ENCODE peak calls at places on chromosomes 6 and 20, in four cellular contexts. G, J, E and M are unnamed samples. For H3K4me1, the result is how much of the 10 kb centered on the place peaks cover.

GRCh38 chr20:20535051-20535450 is 167.1 kb downstream of the INSM1 start:
- DNase-seq in G (no peak), J (no peak), E (no peak), M (no peak)

GRCh38 chr6:132614554-132614953 is 9.5 kb downstream of the TAAR2 start:
- DNase-seq in G (no peak), J (no peak), E (no peak), M (no peak)

GRCh38 chr6:134379086-134379485 is 61.2 kb upstream of the SGK1 start:
- DNase-seq in G (no peak), J (no peak), E (no peak), M (no peak)

GRCh38 chr20:44174996-44175766 is 11.8 kb downstream of the JPH2 start:
- DNase-seq in G (no peak), J (no peak), E (no peak), M (no peak)

GRCh38 chr20:41171736-41172295 is 34.5 kb downstream of the PLCG1 start:
- DNase-seq in G (no peak), J (no peak), E (no peak), M (no peak)

GRCh38 chr6:163579880-163580295 is 165.4 kb downstream of the QKI start:
- DNase-seq in G (no peak), J (no peak), E (peak), M (no peak)

GRCh38 chr6:164502838-164503237 is 806.6 kb downstream of the C6orf118 start:
- DNase-seq in G (no peak), J (no peak), E (peak), M (no peak)

GRCh38 chr6:70221025-70221714 is 81.7 kb downstream of the COL9A1 start:
- DNase-seq in G (no peak), J (no peak), E (peak), M (peak)

GRCh38 chr20:41738584-41739193 is 120.5 kb upstream of the CHD6 start:
- DNase-seq in G (no peak), J (no peak), E (peak), M (peak)

GRCh38 chr6:158086706-158087518 is 81.2 kb downstream of the SERAC1 start:
- DNase-seq in G (no peak), J (no peak), E (no peak), M (no peak)

GRCh38 chr6:144957236-144957937 is 672.3 kb downstream of the UTRN start:
- DNase-seq in G (no peak), J (no peak), E (no peak), M (no peak)

GRCh38 chr6:100565439-100566104 is 100.9 kb upstream of the SIM1 start:
- DNase-seq in G (no peak), J (no peak), E (no peak), M (no peak)

GRCh38 chr20:44460795-44461141 is 14.9 kb upstream of the TTPAL start:
- DNase-seq in G (no peak), J (no peak), E (peak), M (peak)

DNA sequence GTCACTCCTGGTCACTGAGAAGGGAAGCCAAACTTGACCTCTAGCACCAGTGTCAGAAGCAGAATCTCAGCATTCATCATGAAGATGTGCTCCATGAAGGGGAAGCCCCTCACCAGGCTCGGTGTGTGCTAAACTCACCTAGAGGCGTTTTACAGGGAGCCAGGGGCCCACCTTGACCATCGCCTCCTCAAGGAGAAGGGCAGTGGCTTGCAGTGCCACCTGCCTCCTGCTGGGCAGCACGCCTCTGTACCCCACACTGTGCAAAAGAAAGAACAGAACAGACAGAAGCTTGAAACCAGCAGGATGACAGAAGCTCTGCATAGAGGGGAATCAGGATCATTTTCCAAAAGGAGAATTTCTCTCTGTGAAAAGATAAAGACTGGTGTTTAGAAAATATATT is 39.7 kb downstream of the NOX3 start:
- DNase-seq in G (no peak), J (no peak), E (no peak), M (no peak)
- H3K27ac ChIP-seq in G (no peak), J (no peak), E (no peak), M (no peak)

GRCh38 chr6:4320860-4321259 is 185.5 kb upstream of the ECI2 start:
- DNase-seq in G (no peak), J (no peak), E (no peak), M (peak)
- H3K4me1 ChIP-seq in G (under half), J (under half), E (under half), M (half or more)

DNA sequence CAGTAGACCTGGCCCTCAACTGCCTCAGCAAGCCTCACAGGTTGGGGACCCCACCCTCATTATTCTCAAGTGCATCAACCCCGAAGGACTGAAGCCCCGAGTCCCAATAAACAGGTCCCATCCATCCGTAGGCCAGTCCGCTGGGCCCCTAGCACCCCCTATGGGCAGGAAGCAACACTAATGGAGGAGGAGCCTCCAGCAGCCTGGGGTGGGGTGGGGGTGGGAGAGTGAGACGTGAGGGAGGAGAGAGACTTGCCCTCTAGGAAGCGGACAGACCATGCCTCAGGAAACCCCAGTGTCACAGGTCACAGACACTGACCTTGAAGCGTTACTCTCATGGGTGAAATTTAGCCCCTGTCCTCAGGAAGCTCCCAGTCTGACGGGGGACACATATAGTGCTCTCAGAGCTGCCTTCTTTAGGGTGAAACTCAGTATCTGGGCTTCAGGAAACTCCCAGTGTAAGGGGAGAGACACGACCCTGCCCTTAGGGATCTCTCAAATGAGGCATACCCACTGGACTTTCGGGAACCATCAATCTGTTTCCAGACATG is 125.9 kb downstream of the MRPL14 start:
- DNase-seq in G (no peak), J (no peak), E (peak), M (peak)
- TF ChIP-seq CTCF in G (no peak), J (no peak), E (peak), M (peak)

DNA sequence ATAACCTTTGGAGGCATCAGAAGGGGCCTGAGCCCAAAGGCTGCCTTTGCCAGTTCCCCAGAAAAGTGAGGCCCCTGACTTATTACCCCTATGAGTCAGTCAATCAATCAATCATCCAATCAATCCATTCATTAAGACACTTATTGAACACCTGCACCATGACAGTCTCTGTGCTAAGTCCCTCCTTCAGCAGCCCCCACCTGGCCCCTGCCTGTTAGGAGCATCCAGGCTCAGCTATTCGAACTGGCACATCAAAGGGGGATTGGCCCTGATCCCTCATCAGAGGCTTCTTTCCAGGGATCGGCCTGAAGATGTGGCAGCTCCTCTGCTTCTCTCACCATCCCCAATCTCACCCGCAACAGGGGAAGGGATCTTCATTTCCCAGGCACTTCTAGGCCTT is 27.7 kb upstream of the VEGFA start:
- DNase-seq in G (no peak), J (no peak), E (no peak), M (no peak)
- H3K27ac ChIP-seq in G (no peak), J (no peak), E (no peak), M (no peak)

DNA sequence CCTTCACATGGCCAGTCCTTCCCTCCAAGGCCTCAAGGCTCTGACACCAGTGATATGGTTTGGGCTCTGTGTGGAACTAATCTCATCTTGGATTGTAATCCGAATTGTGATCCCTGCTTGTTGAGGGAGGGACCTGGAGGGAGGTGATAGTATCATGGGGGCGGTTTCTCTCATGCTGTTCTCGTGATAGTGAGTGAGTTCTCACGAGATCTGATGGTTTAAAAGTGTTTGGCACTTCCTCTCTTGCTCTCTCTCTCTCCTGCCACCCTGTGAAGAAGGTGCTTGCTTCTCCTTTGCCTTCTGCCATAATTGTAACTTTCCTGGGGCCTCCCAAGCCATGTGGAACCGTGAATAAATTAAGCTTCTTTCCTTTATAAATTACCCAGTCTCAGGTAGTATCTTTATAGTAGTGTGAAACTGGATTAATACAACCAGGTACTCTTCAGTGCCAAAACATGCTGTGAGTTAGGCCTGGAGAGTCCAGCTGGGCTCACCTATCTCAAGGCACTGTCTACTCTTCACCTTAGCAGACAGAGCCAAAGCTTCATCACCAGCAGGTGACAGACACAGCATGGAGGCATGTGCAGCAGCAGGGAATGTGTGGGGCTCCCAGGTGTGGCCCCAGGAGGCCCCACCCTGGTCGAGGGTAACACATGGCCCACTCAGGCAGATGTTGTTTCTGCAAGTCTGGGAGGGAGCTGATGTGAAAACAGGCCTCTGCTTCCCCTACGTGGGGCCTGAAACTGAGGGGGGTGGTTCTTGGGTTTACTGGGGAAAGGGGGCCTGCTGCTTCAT is 97.5 kb upstream of the CDYL start:
- DNase-seq in G (no peak), J (no peak), E (no peak), M (no peak)
- H3K4me1 ChIP-seq in G (under half), J (under half), E (under half), M (under half)

DNA sequence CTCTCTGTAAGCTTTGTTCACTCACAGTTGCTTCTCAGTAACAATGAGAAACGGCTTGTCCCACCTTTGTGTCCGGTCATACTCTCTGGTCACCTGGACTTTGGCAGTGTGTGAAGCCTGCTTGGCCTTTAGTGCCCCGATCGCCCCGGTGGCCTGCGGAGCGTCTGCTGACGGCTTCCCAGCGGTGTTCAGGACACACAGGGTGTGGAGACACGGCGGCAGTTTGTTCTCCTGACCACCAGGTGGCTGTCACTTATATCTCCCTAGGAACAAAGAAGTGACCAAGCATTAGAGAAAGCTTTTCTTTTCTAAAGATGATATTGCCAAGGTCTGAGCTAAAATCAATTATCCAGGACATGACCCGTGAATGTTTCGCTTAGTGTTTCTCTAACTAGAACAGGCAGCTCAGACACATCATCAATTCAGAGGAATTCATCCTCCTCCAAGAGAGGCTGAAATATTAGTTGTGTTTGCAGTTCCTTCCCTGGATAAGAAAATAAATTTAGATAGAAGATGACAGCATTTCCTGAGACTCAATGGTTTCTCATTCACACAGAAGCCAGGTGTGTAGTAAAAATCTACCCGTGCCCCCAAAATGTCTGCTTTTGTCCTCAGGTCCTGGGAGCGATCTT is 167.4 kb upstream of the THBS2 start:
- DNase-seq in G (no peak), J (no peak), E (peak), M (peak)
- TF ChIP-seq CTCF in G (no peak), J (peak), E (peak), M (peak)

GRCh38 chr6:35160642-35161041 is 19.5 kb upstream of the TCP11 start:
- DNase-seq in G (no peak), J (no peak), E (no peak), M (no peak)
- H3K27ac ChIP-seq in G (no peak), J (no peak), E (no peak), M (no peak)

DNA sequence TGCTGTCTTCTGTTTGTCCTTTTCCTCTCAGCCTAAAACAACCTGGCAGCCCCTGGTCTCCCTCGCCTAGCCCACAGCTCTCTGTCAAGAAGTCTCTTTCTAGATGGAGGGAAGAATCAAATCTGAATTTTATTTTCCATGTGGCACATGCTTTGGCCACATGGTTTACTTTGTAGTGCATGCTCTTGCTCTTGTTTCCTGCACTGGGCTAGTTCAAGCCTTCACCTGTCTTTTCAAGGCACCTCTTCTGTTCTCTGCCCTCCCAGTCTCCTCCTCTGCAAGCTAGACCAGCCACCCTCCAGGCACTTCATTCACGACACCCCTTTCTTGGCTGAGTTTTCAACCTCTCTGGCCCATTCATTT is 7.6 kb downstream of the PPP1R14C start:
- DNase-seq in G (no peak), J (no peak), E (no peak), M (no peak)
- H3K4me1 ChIP-seq in G (under half), J (under half), E (half or more), M (under half)

DNA sequence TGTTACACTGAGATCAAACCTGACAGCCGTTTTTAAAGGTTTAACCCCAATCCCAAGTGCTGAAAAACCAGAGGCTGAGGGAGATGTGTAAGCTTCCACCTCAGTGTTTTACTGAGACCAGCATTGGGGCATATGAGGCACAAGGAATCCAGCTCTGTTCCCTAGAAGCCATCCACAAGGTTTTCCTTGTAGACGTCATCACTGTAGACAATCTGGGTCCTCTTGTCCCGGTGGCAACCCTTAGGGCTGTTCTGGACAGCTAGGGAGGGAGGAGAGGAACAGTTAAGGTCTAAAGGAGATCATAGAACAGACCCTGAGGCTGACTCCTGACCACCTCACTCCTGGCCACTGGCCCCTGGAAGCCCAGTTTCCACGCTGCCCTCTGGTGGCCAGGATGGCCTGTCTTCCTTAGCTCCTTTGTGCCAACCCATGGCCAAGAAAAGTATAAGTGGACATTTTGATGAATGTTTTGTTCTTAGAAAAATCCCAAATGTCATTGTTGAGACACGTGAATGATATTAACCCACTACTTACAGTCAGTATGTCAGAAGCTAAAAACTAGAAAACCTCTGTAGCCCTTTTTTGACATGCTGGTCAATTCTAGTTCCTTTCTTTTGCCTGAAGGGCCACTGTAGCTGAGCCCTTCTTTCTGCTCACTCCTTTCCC is 6.4 kb downstream of the CFB start:
- DNase-seq in G (peak), J (no peak), E (peak), M (peak)
- TF ChIP-seq CTCF in G (peak), J (peak), E (peak), M (peak)

DNA sequence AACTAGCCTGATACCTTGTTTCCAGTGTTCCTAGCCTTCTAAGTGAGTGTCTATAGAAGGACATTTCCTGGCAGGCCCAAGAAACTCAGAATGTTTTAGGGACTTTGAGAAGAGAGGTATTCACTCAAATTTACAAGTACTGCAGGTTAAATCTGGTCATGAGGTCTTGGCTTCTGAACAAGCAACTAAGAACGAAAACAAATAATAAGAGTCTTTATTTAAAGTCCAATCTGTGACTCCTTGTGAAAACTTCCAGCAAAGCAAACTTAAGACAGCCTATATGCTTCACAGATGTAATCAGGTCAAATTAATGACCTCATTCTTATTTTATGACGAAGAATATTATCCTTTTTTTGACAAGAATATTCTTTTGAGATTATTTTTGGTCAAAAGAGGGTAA is 79.4 kb upstream of the PRSS16 start:
- DNase-seq in G (no peak), J (no peak), E (no peak), M (no peak)
- H3K27ac ChIP-seq in G (no peak), J (no peak), E (no peak), M (no peak)